ENCODE peak calls at places on chromosome 4, in four cellular contexts. One of them, this sample, is unnamed.

GRCh38 chr4:140260227-140260626 is 106.2 kb upstream of the MAML3 start:
- DNase-seq in neural progenitor cell: no peak
- DNase-seq in CD8-positive, alpha-beta memory T cell: no peak
- DNase-seq in gastrocnemius medialis: no peak
- DNase-seq in this sample: no peak

GRCh38 chr4:54941994-54942552 is 183.3 kb downstream of the KDR start:
- DNase-seq in neural progenitor cell: peak; percentile 33
- DNase-seq in CD8-positive, alpha-beta memory T cell: peak; percentile 6
- DNase-seq in gastrocnemius medialis: no peak
- DNase-seq in this sample: no peak

GRCh38 chr4:2051086-2051485 is 8.0 kb upstream of the NAT8L start:
- DNase-seq in neural progenitor cell: peak; percentile 1
- DNase-seq in CD8-positive, alpha-beta memory T cell: no peak
- DNase-seq in gastrocnemius medialis: no peak
- DNase-seq in this sample: no peak

GRCh38 chr4:22093126-22093525 is 144.6 kb upstream of the KCNIP4 start:
- DNase-seq in neural progenitor cell: no peak
- DNase-seq in CD8-positive, alpha-beta memory T cell: no peak
- DNase-seq in gastrocnemius medialis: no peak
- DNase-seq in this sample: no peak

GRCh38 chr4:183449193-183449888 is 4.9 kb downstream of the CDKN2AIP start:
- DNase-seq in neural progenitor cell: no peak
- DNase-seq in CD8-positive, alpha-beta memory T cell: no peak
- DNase-seq in gastrocnemius medialis: no peak
- DNase-seq in this sample: no peak

GRCh38 chr4:122917731-122918130 is 4.7 kb downstream of the NUDT6 start:
- DNase-seq in neural progenitor cell: no peak
- DNase-seq in CD8-positive, alpha-beta memory T cell: no peak
- DNase-seq in gastrocnemius medialis: no peak
- DNase-seq in this sample: no peak

GRCh38 chr4:186554890-186555827 is at the start of gene MTNR1A:
- DNase-seq in neural progenitor cell: peak; percentile 80
- DNase-seq in CD8-positive, alpha-beta memory T cell: no peak
- DNase-seq in gastrocnemius medialis: no peak
- DNase-seq in this sample: no peak

GRCh38 chr4:4446434-4446833 is 59.5 kb downstream of the NSG1 start:
- DNase-seq in neural progenitor cell: no peak
- DNase-seq in CD8-positive, alpha-beta memory T cell: no peak
- DNase-seq in gastrocnemius medialis: no peak
- DNase-seq in this sample: no peak

GRCh38 chr4:47213971-47214370 is 182.6 kb downstream of the GABRB1 start:
- DNase-seq in neural progenitor cell: no peak
- DNase-seq in CD8-positive, alpha-beta memory T cell: no peak
- DNase-seq in gastrocnemius medialis: no peak
- DNase-seq in this sample: no peak

GRCh38 chr4:43776371-43776770 is 672.2 kb downstream of the KCTD8 start:
- DNase-seq in neural progenitor cell: no peak
- DNase-seq in CD8-positive, alpha-beta memory T cell: no peak
- DNase-seq in gastrocnemius medialis: no peak
- DNase-seq in this sample: no peak

GRCh38 chr4:7911044-7911578 is 28.6 kb downstream of the AFAP1 start:
- DNase-seq in neural progenitor cell: peak; percentile 78
- DNase-seq in CD8-positive, alpha-beta memory T cell: no peak
- DNase-seq in gastrocnemius medialis: no peak
- DNase-seq in this sample: peak; percentile 74

GRCh38 chr4:78059524-78059889 is 2.4 kb downstream of the FRAS1 start:
- DNase-seq in neural progenitor cell: peak; percentile 87
- DNase-seq in CD8-positive, alpha-beta memory T cell: no peak
- DNase-seq in gastrocnemius medialis: peak; percentile 37
- DNase-seq in this sample: peak; percentile 72

GRCh38 chr4:33411182-33411581 is 2691.0 kb downstream of the PCDH7 start:
- DNase-seq in neural progenitor cell: no peak
- DNase-seq in CD8-positive, alpha-beta memory T cell: no peak
- DNase-seq in gastrocnemius medialis: no peak
- DNase-seq in this sample: no peak

GRCh38 chr4:161663844-161664243 is 500.0 kb downstream of the FSTL5 start:
- DNase-seq in neural progenitor cell: no peak
- DNase-seq in CD8-positive, alpha-beta memory T cell: no peak
- DNase-seq in gastrocnemius medialis: no peak
- DNase-seq in this sample: no peak

GRCh38 chr4:89995824-89996223 is 101.2 kb downstream of the MMRN1 start:
- DNase-seq in neural progenitor cell: no peak
- DNase-seq in CD8-positive, alpha-beta memory T cell: no peak
- DNase-seq in gastrocnemius medialis: no peak
- DNase-seq in this sample: no peak

GRCh38 chr4:150722908-150723362 is 141.0 kb downstream of the MAB21L2 start:
- DNase-seq in neural progenitor cell: peak; percentile 14
- DNase-seq in CD8-positive, alpha-beta memory T cell: no peak
- DNase-seq in gastrocnemius medialis: peak; percentile 60
- DNase-seq in this sample: no peak

GRCh38 chr4:186792994-186793393 is 69.3 kb upstream of the FAT1 start:
- DNase-seq in neural progenitor cell: no peak
- DNase-seq in CD8-positive, alpha-beta memory T cell: no peak
- DNase-seq in gastrocnemius medialis: no peak
- DNase-seq in this sample: no peak

GRCh38 chr4:52659722-52660261 is 691 bp upstream of the USP46 start:
- DNase-seq in neural progenitor cell: peak; percentile 58
- DNase-seq in CD8-positive, alpha-beta memory T cell: no peak
- DNase-seq in gastrocnemius medialis: peak; percentile 33
- DNase-seq in this sample: no peak

GRCh38 chr4:148922497-148922896 is 480.3 kb upstream of the NR3C2 start:
- DNase-seq in neural progenitor cell: no peak
- DNase-seq in CD8-positive, alpha-beta memory T cell: no peak
- DNase-seq in gastrocnemius medialis: no peak
- DNase-seq in this sample: no peak

GRCh38 chr4:3045500-3045850 is 28.9 kb downstream of the HTT-AS start:
- DNase-seq in neural progenitor cell: no peak
- DNase-seq in CD8-positive, alpha-beta memory T cell: peak; percentile 73
- DNase-seq in gastrocnemius medialis: no peak
- DNase-seq in this sample: no peak

GRCh38 chr4:117560329-117560728 is 474.0 kb upstream of the NDST3 start:
- DNase-seq in neural progenitor cell: no peak
- DNase-seq in CD8-positive, alpha-beta memory T cell: no peak
- DNase-seq in gastrocnemius medialis: no peak
- DNase-seq in this sample: no peak

GRCh38 chr4:126604273-126604867 is 1028.4 kb upstream of the INTU start:
- DNase-seq in neural progenitor cell: peak; percentile 57
- DNase-seq in CD8-positive, alpha-beta memory T cell: no peak
- DNase-seq in gastrocnemius medialis: no peak
- DNase-seq in this sample: peak; percentile 22

GRCh38 chr4:152278505-152279301 is 257.2 kb downstream of the FBXW7 start:
- DNase-seq in neural progenitor cell: no peak
- DNase-seq in CD8-positive, alpha-beta memory T cell: no peak
- DNase-seq in gastrocnemius medialis: no peak
- DNase-seq in this sample: peak; percentile 2

GRCh38 chr4:17758459-17758858 is 23.0 kb downstream of the FAM184B start:
- DNase-seq in neural progenitor cell: no peak
- DNase-seq in CD8-positive, alpha-beta memory T cell: no peak
- DNase-seq in gastrocnemius medialis: no peak
- DNase-seq in this sample: no peak

GRCh38 chr4:169058312-169058711 is 48.3 kb upstream of the CBR4 start:
- DNase-seq in neural progenitor cell: no peak
- DNase-seq in CD8-positive, alpha-beta memory T cell: no peak
- DNase-seq in gastrocnemius medialis: peak; percentile 42
- DNase-seq in this sample: no peak

GRCh38 chr4:17577660-17578481 is 873 bp downstream of the LAP3 start:
- DNase-seq in neural progenitor cell: no peak
- DNase-seq in CD8-positive, alpha-beta memory T cell: no peak
- DNase-seq in gastrocnemius medialis: peak; percentile 14
- DNase-seq in this sample: no peak

GRCh38 chr4:126701756-126702155 is 931.0 kb upstream of the INTU start:
- DNase-seq in neural progenitor cell: no peak
- DNase-seq in CD8-positive, alpha-beta memory T cell: no peak
- DNase-seq in gastrocnemius medialis: no peak
- DNase-seq in this sample: no peak

GRCh38 chr4:123744664-123745290 is 348.2 kb downstream of the SPRY1 start:
- DNase-seq in neural progenitor cell: no peak
- DNase-seq in CD8-positive, alpha-beta memory T cell: no peak
- DNase-seq in gastrocnemius medialis: no peak
- DNase-seq in this sample: no peak

DNA sequence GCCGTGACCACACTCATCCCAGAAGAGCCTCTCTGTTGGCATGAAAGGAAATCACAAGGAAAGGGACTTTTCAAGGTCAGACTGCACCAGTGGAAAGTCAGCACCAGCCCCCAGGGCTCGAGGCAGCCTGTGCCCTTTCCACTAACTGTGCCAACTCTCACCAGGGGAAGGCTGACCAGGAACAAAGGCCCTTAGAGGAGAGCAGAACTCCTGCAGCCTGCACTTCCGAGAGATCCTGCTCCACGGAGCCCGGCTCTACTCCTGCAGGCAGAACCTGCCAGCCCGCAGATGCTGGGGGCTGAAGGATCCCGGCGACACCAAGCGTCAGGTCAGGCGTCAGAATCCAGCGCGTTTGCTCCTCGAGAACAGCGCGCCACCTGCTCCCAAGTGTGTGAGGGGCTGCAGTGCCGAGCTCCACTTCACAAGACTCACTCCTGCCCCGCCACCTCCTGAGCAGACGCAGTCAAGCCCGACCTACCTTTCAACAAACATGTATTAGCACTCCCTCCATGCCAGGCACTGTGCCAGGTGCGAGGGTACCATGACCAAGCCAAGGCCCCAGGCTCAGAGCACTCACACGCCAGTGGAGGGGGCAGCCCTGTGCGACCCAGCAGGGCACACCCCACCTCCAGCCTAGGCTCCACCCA is 13.6 kb upstream of the HELT start:
- DNase-seq in neural progenitor cell: peak; percentile 69
- DNase-seq in CD8-positive, alpha-beta memory T cell: no peak
- DNase-seq in gastrocnemius medialis: no peak
- DNase-seq in this sample: no peak
- H3K4me3 ChIP-seq in neural progenitor cell: peak overlapping the region; percentile 40
- H3K4me3 ChIP-seq in CD8-positive, alpha-beta memory T cell: no peak overlapping the region
- H3K4me3 ChIP-seq in gastrocnemius medialis: peak overlapping the region; percentile 12
- H3K4me3 ChIP-seq in this sample: no peak overlapping the region

GRCh38 chr4:159175989-159176375 is 73.1 kb downstream of the RAPGEF2 start:
- DNase-seq in neural progenitor cell: no peak
- DNase-seq in CD8-positive, alpha-beta memory T cell: no peak
- DNase-seq in gastrocnemius medialis: no peak
- DNase-seq in this sample: no peak
- H3K4me1 ChIP-seq in neural progenitor cell: peaks cover 24% of the 10 kb centered on the region
- H3K4me1 ChIP-seq in CD8-positive, alpha-beta memory T cell: peaks cover 9% of the 10 kb centered on the region
- H3K4me1 ChIP-seq in gastrocnemius medialis: peaks cover 87% of the 10 kb centered on the region
- H3K4me1 ChIP-seq in this sample: no peaks in the 10 kb centered on the region

GRCh38 chr4:792729-793108 is 33.2 kb downstream of the CPLX1 start:
- DNase-seq in neural progenitor cell: no peak
- DNase-seq in CD8-positive, alpha-beta memory T cell: no peak
- DNase-seq in gastrocnemius medialis: no peak
- DNase-seq in this sample: no peak
- H3K4me3 ChIP-seq in neural progenitor cell: no peak overlapping the region
- H3K4me3 ChIP-seq in CD8-positive, alpha-beta memory T cell: peak overlapping the region; percentile 41
- H3K4me3 ChIP-seq in gastrocnemius medialis: no peak overlapping the region
- H3K4me3 ChIP-seq in this sample: no peak overlapping the region

GRCh38 chr4:84958434-84958833 is 8.1 kb downstream of the WDFY3 start:
- DNase-seq in neural progenitor cell: no peak
- DNase-seq in CD8-positive, alpha-beta memory T cell: no peak
- DNase-seq in gastrocnemius medialis: no peak
- DNase-seq in this sample: no peak
- H3K4me1 ChIP-seq in neural progenitor cell: peaks cover 31% of the 10 kb centered on the region
- H3K4me1 ChIP-seq in CD8-positive, alpha-beta memory T cell: no peaks in the 10 kb centered on the region
- H3K4me1 ChIP-seq in gastrocnemius medialis: peaks cover 53% of the 10 kb centered on the region
- H3K4me1 ChIP-seq in this sample: no peaks in the 10 kb centered on the region

DNA sequence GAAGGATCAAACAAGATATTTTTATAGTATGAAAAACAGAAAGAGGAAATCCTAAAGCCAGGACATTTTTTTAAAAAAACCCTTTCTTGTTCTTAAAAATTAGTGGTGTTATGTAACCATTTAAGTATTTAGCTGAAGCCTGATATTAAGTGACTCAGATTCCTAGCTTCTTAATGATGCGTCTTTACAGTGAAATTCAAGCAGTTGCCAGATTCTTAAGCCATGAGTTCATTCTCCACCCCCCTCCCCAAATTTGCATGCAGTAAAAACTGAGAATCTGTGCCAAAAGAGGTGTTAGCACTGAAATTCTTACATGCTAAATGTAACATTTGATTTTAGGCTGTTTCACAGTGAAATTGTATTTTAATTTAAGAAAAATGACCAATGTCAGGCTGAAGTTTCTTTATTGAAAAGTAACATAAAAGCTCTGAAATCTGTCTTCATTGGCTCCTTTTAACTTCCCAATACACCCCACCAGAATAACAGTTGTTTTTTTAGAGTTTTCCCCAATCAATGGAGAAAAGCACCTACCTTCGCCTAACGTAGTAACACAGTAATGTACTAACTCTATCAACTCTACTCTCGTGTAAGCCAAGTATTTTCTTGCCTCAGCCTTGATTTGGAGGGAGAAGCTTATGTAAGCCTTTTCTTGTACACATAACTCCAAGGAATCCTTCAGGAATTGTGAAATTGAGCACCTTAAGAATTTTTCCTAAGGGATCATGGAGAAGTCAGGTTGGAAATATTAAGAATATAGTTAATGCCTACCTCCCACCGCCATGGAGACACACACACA is 181.0 kb downstream of the RAPGEF2 start:
- DNase-seq in neural progenitor cell: no peak
- DNase-seq in CD8-positive, alpha-beta memory T cell: no peak
- DNase-seq in gastrocnemius medialis: no peak
- DNase-seq in this sample: peak; percentile 46
- H3K4me3 ChIP-seq in neural progenitor cell: no peak overlapping the region
- H3K4me3 ChIP-seq in CD8-positive, alpha-beta memory T cell: no peak overlapping the region
- H3K4me3 ChIP-seq in gastrocnemius medialis: no peak overlapping the region
- H3K4me3 ChIP-seq in this sample: no peak overlapping the region

This sample was measured in NT2/D1.